ENCODE peak calls at places on chromosomes 11 and 22, in four cellular contexts. D is GM12878, W is K562, H is HepG2. C is an unnamed sample.

GRCh38 chr11:84106560-84106959 is 820.4 kb upstream of the CCDC90B start:
- DNase-seq in D (no peak), W (no peak), H (peak), C (no peak)

GRCh38 chr11:61955031-61955415 is 4.9 kb downstream of the BEST1 start:
- DNase-seq in D (no peak), W (no peak), H (peak), C (peak)

GRCh38 chr11:75273989-75274391 is 33.4 kb downstream of the TPBGL start:
- DNase-seq in D (no peak), W (no peak), H (no peak), C (no peak)

GRCh38 chr11:111941963-111942362 is 4.8 kb downstream of the DIXDC1 start:
- DNase-seq in D (no peak), W (no peak), H (no peak), C (no peak)

GRCh38 chr22:42688241-42688913 is 32.3 kb downstream of the A4GALT start:
- DNase-seq in D (no peak), W (peak), H (peak), C (peak)

GRCh38 chr11:126164781-126165180 is 46.7 kb downstream of the RPUSD4 start:
- DNase-seq in D (no peak), W (no peak), H (no peak), C (no peak)

GRCh38 chr22:19359554-19360299 is 68.2 kb upstream of the CLTCL1 start:
- DNase-seq in D (peak), W (no peak), H (no peak), C (no peak)

GRCh38 chr11:127199306-127199801 is 198.8 kb upstream of the KIRREL3 start:
- DNase-seq in D (no peak), W (no peak), H (no peak), C (no peak)

GRCh38 chr11:2789331-2789730 is 89.5 kb upstream of the KCNQ1OT1 start:
- DNase-seq in D (no peak), W (no peak), H (no peak), C (no peak)

GRCh38 chr11:94100253-94100652 is 28.4 kb upstream of the PANX1 start:
- DNase-seq in D (no peak), W (no peak), H (no peak), C (no peak)

GRCh38 chr11:95659088-95659487 is 130.5 kb downstream of the FAM76B start:
- DNase-seq in D (no peak), W (no peak), H (no peak), C (no peak)

GRCh38 chr11:100105605-100106358 is 581.3 kb upstream of the ARHGAP42 start:
- DNase-seq in D (no peak), W (no peak), H (no peak), C (no peak)

GRCh38 chr11:133530501-133530835 is 1.8 kb downstream of the OPCML start:
- DNase-seq in D (no peak), W (no peak), H (no peak), C (no peak)

GRCh38 chr22:38901111-38901641 is 29.2 kb upstream of the CBX6 start:
- DNase-seq in D (no peak), W (no peak), H (no peak), C (no peak)

GRCh38 chr22:32911526-32911925 is 110.0 kb downstream of the TIMP3 start:
- DNase-seq in D (no peak), W (no peak), H (no peak), C (no peak)

GRCh38 chr22:45496451-45496941 is 6.2 kb upstream of the FBLN1 start:
- DNase-seq in D (no peak), W (no peak), H (peak), C (no peak)

GRCh38 chr22:43295173-43295572 is 48.0 kb downstream of the SCUBE1 start:
- DNase-seq in D (no peak), W (no peak), H (no peak), C (no peak)

GRCh38 chr22:20235453-20235991 is 32.6 kb downstream of the RTN4R start:
- DNase-seq in D (no peak), W (no peak), H (no peak), C (no peak)

GRCh38 chr11:44595964-44596381 is 30.5 kb downstream of the CD82 start:
- DNase-seq in D (no peak), W (no peak), H (no peak), C (no peak)

GRCh38 chr11:35491231-35491871 is 34.1 kb downstream of the PAMR1 start:
- DNase-seq in D (no peak), W (no peak), H (no peak), C (peak)

GRCh38 chr22:23279781-23280180 is 99.5 kb downstream of the BCR start:
- DNase-seq in D (no peak), W (peak), H (no peak), C (no peak)

GRCh38 chr22:23278883-23279675 is 98.8 kb downstream of the BCR start:
- DNase-seq in D (no peak), W (peak), H (no peak), C (peak)

GRCh38 chr22:23281053-23281405 is 100.7 kb downstream of the BCR start:
- DNase-seq in D (no peak), W (peak), H (no peak), C (no peak)

GRCh38 chr22:23281406-23282088 is 101.2 kb downstream of the BCR start:
- DNase-seq in D (peak), W (peak), H (peak), C (peak)

GRCh38 chr22:23280356-23281052 is 100.2 kb downstream of the BCR start:
- DNase-seq in D (no peak), W (peak), H (no peak), C (no peak)
- TF ChIP-seq POLR2AphosphoS2 in D (no peak), W (no peak), H (no peak), C (no peak)

GRCh38 chr11:123509737-123510578 is 79.9 kb downstream of the GRAMD1B start:
- DNase-seq in D (no peak), W (no peak), H (no peak), C (no peak)
- TF ChIP-seq MAX in D (no peak), W (no peak), H (no peak), C (no peak)

GRCh38 chr11:12192796-12193514 is 82.6 kb downstream of the MICAL2 start:
- DNase-seq in D (no peak), W (peak), H (no peak), C (no peak)

GRCh38 chr11:12196862-12197261 is 86.5 kb downstream of the MICAL2 start:
- DNase-seq in D (no peak), W (no peak), H (no peak), C (no peak)

GRCh38 chr11:12196335-12196734 is 85.9 kb downstream of the MICAL2 start:
- DNase-seq in D (no peak), W (no peak), H (no peak), C (no peak)

GRCh38 chr11:12195773-12196172 is 85.4 kb downstream of the MICAL2 start:
- DNase-seq in D (no peak), W (peak), H (no peak), C (no peak)

DNA sequence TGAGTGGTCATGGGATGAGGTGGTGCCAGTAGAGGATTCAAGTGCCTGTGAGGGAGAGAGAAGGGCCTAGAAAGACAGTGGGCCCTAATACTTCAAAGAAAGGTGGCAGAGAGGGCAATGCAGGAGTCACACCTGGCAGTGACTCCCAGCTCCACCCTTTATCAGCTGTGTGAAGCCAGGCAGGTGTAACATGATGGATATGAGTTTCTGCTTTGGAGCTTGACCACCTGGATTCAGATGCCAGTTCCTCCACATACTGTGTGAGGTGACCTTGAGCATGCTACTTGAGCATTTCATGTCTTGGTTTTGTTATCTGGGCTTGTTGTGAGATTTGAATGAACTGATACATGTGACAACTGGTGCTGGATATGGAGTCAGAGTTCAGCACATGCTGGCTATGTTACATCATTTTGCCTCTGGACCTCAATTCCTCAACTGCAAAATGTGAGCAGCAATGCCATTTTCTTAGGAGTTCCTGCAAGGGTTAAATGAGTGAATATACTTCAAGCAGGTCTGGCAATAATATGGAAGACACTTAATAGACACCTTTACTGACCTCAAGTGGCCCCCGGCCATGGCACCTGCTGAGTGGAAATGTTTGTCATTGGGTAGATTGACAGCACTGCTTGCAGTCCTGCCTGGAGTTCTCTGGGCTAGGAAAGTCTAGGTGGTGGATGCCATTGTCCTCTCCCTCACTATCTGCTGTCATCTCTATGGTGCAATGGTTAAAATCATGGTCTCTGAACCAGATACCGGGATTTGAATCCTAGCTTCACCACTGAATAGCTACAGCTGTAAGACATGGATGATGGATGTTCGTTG is 83.3 kb downstream of the MICAL2 start:
- DNase-seq in D (no peak), W (no peak), H (no peak), C (no peak)
- TF ChIP-seq CHD4 in D (no peak), W (no peak), H (no peak), C (no peak)

GRCh38 chr11:79663012-79663411 is 222.2 kb upstream of the TENM4 start:
- DNase-seq in D (no peak), W (no peak), H (no peak), C (no peak)
- TF ChIP-seq POLR2AphosphoS2 in D (no peak), W (no peak), H (no peak), C (no peak)

DNA sequence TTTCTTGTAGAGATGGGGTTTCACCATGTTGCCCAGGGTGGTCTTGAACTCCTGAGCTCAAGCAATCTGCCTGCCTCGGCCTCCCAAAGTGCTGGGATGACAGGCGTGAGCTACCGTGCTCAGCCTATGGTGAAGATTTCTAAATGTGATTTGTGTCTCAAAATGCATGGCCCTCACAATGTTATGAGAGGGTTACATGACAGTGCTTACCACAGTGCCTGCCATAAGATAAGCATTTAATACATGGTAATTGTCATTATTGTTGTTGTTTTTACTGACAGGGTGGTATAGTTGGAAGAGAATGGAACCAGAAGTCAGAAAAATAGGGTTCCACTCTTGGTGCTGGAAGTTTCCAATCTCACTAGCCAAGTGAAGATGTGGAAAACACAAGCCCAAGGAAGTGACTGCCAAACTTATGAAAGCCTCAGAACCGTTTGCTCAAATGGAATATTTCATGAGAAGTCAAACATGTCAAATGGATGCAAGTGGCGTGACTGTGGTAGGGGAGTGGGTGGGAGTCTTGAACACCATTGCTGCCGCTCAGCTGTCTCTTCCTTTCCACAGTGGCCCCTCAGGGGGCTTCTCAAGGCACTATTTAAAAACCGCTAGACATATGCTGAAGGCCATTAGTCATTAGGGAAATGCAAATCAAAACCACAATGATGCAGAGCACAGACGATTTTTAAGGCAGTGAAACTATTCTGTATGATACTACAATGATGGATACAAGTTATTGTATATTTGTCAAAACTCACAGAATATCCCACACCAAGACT is 29.1 kb upstream of the LMO2 start:
- DNase-seq in D (peak), W (no peak), H (no peak), C (no peak)
- TF ChIP-seq MAX in D (no peak), W (no peak), H (no peak), C (no peak)

GRCh38 chr22:48423481-48423901 is 1404.2 kb downstream of the BRD1 start:
- DNase-seq in D (no peak), W (no peak), H (no peak), C (no peak)
- TF ChIP-seq CHD4 in D (no peak), W (no peak), H (no peak), C (no peak)

DNA sequence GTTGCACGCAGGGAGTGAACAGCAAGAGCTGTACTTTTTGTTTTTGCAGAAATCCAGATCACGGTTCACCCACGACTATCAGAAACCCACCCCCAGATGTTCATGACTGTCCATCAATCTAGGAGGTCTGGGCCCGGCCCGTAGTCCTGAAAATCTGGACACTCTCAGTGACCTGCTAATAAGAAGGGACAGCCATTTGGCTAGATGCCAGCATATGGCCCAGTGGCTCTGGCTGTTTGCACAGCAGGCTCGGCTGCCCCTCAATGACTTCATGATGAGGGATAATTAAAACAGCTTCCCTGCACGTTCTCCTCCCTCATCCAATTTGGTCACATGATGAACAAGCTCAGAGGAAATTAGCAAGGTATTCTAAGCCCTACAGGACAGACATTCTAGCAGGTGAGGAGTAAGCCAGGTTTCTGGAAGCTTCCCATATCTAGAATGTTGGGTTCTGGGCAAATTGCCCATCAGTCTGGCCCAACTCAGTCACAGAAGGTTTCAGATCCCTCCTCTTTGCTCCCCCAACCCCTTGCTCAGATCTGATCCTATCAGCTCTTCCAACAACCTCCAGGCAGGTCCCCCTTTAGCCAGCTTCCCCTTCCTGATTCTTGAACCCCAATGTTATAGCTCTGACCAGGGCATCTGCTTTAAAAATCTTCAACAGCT is 397.4 kb downstream of the SHANK2 start:
- DNase-seq in D (no peak), W (no peak), H (no peak), C (no peak)
- TF ChIP-seq POLR2AphosphoS2 in D (no peak), W (no peak), H (no peak), C (no peak)

DNA sequence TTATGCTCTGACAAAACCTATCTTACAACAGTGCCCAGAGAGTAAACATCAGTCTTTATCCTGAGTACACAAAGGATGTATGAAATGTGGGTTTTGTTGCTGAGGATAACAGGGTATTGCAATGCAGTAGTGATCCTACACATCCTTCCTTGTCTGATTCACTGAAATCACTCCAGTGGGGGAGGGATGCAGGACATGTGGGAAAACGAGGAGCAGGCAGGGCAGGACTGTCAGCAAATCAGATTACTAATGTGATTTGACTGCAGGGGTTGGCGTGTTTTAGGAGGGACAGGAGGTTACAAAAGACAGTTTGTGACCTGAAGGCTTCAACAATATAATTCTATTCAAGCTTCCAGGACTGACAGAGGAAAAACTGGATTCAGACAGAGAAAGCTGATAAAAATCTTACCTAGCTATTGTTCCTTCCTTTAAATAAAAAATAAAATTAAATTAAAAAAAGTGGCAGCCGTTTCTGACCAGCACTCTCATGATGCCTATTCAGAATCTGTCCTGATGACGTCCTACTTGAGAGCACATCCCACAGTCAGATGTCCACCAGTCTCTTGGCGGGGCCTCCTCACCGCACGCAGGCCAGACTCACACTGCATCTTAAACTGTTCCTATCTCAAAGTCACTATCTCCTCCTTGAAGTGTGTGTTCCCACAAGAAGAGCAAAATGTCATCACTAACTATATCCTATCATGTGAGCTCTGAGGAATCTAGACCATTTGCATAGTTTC is 50.6 kb upstream of the MN1 start:
- DNase-seq in D (no peak), W (no peak), H (peak), C (no peak)
- TF ChIP-seq MAX in D (no peak), W (no peak), H (no peak), C (no peak)

C was measured in A549.